ENCODE peak calls at places on chromosomes 16 and 17, in six cellular contexts. One of them, this sample, is unnamed.

GRCh38 chr17:55751720-55752250 is 934 bp downstream of the PCTP start:
- DNase-seq in esophagus muscularis mucosa: no peak
- DNase-seq in breast epithelium: no peak
- DNase-seq in tibial nerve: no peak
- DNase-seq in IMR-90: no peak
- DNase-seq in A549: no peak
- DNase-seq in this sample: no peak

GRCh38 chr17:3965123-3965800 is 1.0 kb upstream of the ATP2A3 start:
- DNase-seq in IMR-90: no peak
- DNase-seq in tibial nerve: peak; percentile 31
- DNase-seq in A549: peak; percentile 83
- DNase-seq in breast epithelium: peak; percentile 43
- DNase-seq in esophagus muscularis mucosa: no peak
- DNase-seq in this sample: peak; percentile 82

GRCh38 chr17:78925662-78926555 is 722 bp upstream of the TIMP2 start:
- DNase-seq in A549: peak; percentile 72
- DNase-seq in IMR-90: peak; percentile 87
- DNase-seq in esophagus muscularis mucosa: peak; percentile 98
- DNase-seq in breast epithelium: peak; percentile 84
- DNase-seq in tibial nerve: peak; percentile 87
- DNase-seq in this sample: peak; percentile 88

GRCh38 chr17:17236295-17237025 is 508 bp downstream of the FLCN start:
- DNase-seq in IMR-90: peak; percentile 31
- DNase-seq in esophagus muscularis mucosa: no peak
- DNase-seq in A549: peak; percentile 36
- DNase-seq in breast epithelium: peak; percentile 20
- DNase-seq in tibial nerve: no peak
- DNase-seq in this sample: no peak

GRCh38 chr17:1312261-1312870 is 32.9 kb downstream of the TRARG1 start:
- DNase-seq in A549: peak; percentile 37
- DNase-seq in esophagus muscularis mucosa: no peak
- DNase-seq in IMR-90: no peak
- DNase-seq in breast epithelium: no peak
- DNase-seq in tibial nerve: no peak
- DNase-seq in this sample: no peak

GRCh38 chr16:78184554-78185183 is 85.2 kb downstream of the WWOX start:
- DNase-seq in A549: peak; percentile 26
- DNase-seq in esophagus muscularis mucosa: no peak
- DNase-seq in IMR-90: peak; percentile 82
- DNase-seq in breast epithelium: no peak
- DNase-seq in tibial nerve: no peak
- DNase-seq in this sample: no peak

GRCh38 chr17:32849879-32850278 is 27.0 kb downstream of the MYO1D start:
- DNase-seq in tibial nerve: no peak
- DNase-seq in A549: no peak
- DNase-seq in breast epithelium: no peak
- DNase-seq in IMR-90: no peak
- DNase-seq in esophagus muscularis mucosa: no peak
- DNase-seq in this sample: no peak

GRCh38 chr17:65438173-65438572 is 123.3 kb downstream of the AXIN2 start:
- DNase-seq in esophagus muscularis mucosa: no peak
- DNase-seq in tibial nerve: no peak
- DNase-seq in A549: no peak
- DNase-seq in breast epithelium: no peak
- DNase-seq in IMR-90: no peak
- DNase-seq in this sample: no peak

GRCh38 chr16:30706046-30706445 is 7.1 kb downstream of the SRCAP start:
- DNase-seq in esophagus muscularis mucosa: no peak
- DNase-seq in A549: no peak
- DNase-seq in tibial nerve: no peak
- DNase-seq in breast epithelium: no peak
- DNase-seq in IMR-90: no peak
- DNase-seq in this sample: no peak

GRCh38 chr17:18362509-18363020 is 785 bp downstream of the SHMT1 start:
- DNase-seq in tibial nerve: peak; percentile 63
- DNase-seq in IMR-90: no peak
- DNase-seq in A549: peak; percentile 34
- DNase-seq in breast epithelium: peak; percentile 40
- DNase-seq in esophagus muscularis mucosa: peak; percentile 94
- DNase-seq in this sample: peak; percentile 76

GRCh38 chr17:68352041-68352440 is 60.7 kb downstream of the ARSG start:
- DNase-seq in tibial nerve: no peak
- DNase-seq in esophagus muscularis mucosa: no peak
- DNase-seq in IMR-90: no peak
- DNase-seq in breast epithelium: no peak
- DNase-seq in A549: no peak
- DNase-seq in this sample: no peak

GRCh38 chr16:88389621-88390160 is 6.9 kb downstream of the ZNF469 start:
- DNase-seq in IMR-90: peak; percentile 30
- DNase-seq in esophagus muscularis mucosa: no peak
- DNase-seq in A549: no peak
- DNase-seq in tibial nerve: no peak
- DNase-seq in breast epithelium: no peak
- DNase-seq in this sample: no peak

GRCh38 chr17:33949100-33949499 is 306.0 kb upstream of the CCL2 start:
- DNase-seq in tibial nerve: no peak
- DNase-seq in breast epithelium: no peak
- DNase-seq in A549: peak; percentile 42
- DNase-seq in IMR-90: no peak
- DNase-seq in esophagus muscularis mucosa: no peak
- DNase-seq in this sample: no peak

GRCh38 chr16:2919511-2920255 is 8.0 kb downstream of the FLYWCH1 start:
- DNase-seq in IMR-90: peak; percentile 74
- DNase-seq in breast epithelium: peak; percentile 45
- DNase-seq in esophagus muscularis mucosa: peak; percentile 94
- DNase-seq in A549: peak; percentile 73
- DNase-seq in tibial nerve: no peak
- DNase-seq in this sample: no peak

DNA sequence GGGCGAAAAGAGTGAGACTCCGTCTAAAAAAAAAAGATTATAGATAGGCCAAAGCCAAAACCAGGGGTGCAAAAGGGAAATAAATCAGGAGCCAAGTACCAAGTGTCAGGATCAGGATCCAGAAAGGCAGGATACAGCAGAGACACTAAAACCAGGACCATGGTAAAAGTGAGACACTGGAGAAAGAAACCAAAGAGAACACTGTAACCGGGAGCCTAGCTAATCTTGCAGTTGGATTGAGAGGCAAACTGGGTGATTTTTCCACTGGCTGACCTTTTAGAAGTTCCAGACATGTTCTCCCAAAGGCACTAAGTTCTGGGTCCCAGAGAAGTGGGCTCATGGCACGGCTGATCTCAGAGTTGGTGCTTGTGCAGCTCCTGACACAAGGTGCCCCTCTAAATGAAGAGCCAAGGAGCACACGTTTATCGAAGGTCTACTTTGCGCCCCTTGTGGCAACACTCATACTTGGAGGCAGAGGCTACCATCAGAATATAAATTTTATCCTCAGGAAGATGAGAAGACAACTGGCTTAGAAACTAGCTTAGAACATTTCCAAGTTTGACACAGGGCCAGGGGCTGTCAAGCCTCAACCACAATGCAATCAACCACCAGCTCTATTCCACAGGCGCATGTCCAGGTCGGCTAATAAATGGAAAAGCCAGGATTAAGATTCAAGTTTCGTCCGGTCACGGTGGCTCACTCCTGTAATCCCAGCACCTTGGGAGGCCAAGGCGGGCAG is 27.5 kb upstream of the HELZ start:
- DNase-seq in IMR-90: no peak
- DNase-seq in tibial nerve: no peak
- DNase-seq in A549: peak; percentile 61
- DNase-seq in esophagus muscularis mucosa: no peak
- DNase-seq in breast epithelium: no peak
- DNase-seq in this sample: no peak
- TF ChIP-seq CTCF in IMR-90: peak; percentile 20
- TF ChIP-seq CTCF in tibial nerve: no peak
- TF ChIP-seq CTCF in A549: peak; percentile 44
- TF ChIP-seq CTCF in esophagus muscularis mucosa: peak; percentile 10
- TF ChIP-seq CTCF in breast epithelium: no peak
- TF ChIP-seq CTCF in this sample: no peak

GRCh38 chr16:85002643-85003042 is 8.7 kb downstream of the ZDHHC7 start:
- DNase-seq in tibial nerve: no peak
- DNase-seq in breast epithelium: no peak
- DNase-seq in IMR-90: no peak
- DNase-seq in esophagus muscularis mucosa: no peak
- DNase-seq in A549: no peak
- DNase-seq in this sample: peak; percentile 48
- H3K4me1 ChIP-seq in tibial nerve: peaks cover 59% of the 10 kb centered on the region
- H3K4me1 ChIP-seq in breast epithelium: peaks cover 24% of the 10 kb centered on the region
- H3K4me1 ChIP-seq in IMR-90: peaks cover 51% of the 10 kb centered on the region
- H3K4me1 ChIP-seq in esophagus muscularis mucosa: peaks cover 97% of the 10 kb centered on the region
- H3K4me1 ChIP-seq in A549: peaks cover 90% of the 10 kb centered on the region
- H3K4me1 ChIP-seq in this sample: peaks cover 74% of the 10 kb centered on the region

GRCh38 chr17:76267051-76267576 is 2.0 kb downstream of the UBALD2 start:
- DNase-seq in IMR-90: no peak
- DNase-seq in A549: no peak
- DNase-seq in esophagus muscularis mucosa: no peak
- DNase-seq in tibial nerve: no peak
- DNase-seq in breast epithelium: no peak
- DNase-seq in this sample: no peak
- TF ChIP-seq POLR2A in IMR-90: no peak
- TF ChIP-seq POLR2A in A549: no peak
- TF ChIP-seq POLR2A in esophagus muscularis mucosa: no peak
- TF ChIP-seq POLR2A in tibial nerve: no peak
- TF ChIP-seq POLR2A in breast epithelium: no peak
- TF ChIP-seq POLR2A in this sample: no peak

GRCh38 chr17:61204456-61204855 is 195.2 kb upstream of the TBX2 start:
- DNase-seq in A549: no peak
- DNase-seq in tibial nerve: no peak
- DNase-seq in breast epithelium: no peak
- DNase-seq in esophagus muscularis mucosa: no peak
- DNase-seq in IMR-90: no peak
- DNase-seq in this sample: no peak
- TF ChIP-seq CTCF in A549: no peak
- TF ChIP-seq CTCF in tibial nerve: no peak
- TF ChIP-seq CTCF in breast epithelium: no peak
- TF ChIP-seq CTCF in esophagus muscularis mucosa: no peak
- TF ChIP-seq CTCF in IMR-90: no peak
- TF ChIP-seq CTCF in this sample: no peak

GRCh38 chr16:84993926-84994325 is 17.4 kb downstream of the ZDHHC7 start:
- DNase-seq in IMR-90: no peak
- DNase-seq in tibial nerve: no peak
- DNase-seq in breast epithelium: no peak
- DNase-seq in A549: no peak
- DNase-seq in esophagus muscularis mucosa: no peak
- DNase-seq in this sample: no peak
- H3K4me1 ChIP-seq in IMR-90: peaks cover 38% of the 10 kb centered on the region
- H3K4me1 ChIP-seq in tibial nerve: peaks cover 24% of the 10 kb centered on the region
- H3K4me1 ChIP-seq in breast epithelium: no peaks in the 10 kb centered on the region
- H3K4me1 ChIP-seq in A549: peaks cover 53% of the 10 kb centered on the region
- H3K4me1 ChIP-seq in esophagus muscularis mucosa: peaks cover 69% of the 10 kb centered on the region
- H3K4me1 ChIP-seq in this sample: no peaks in the 10 kb centered on the region